ENCODE peak calls at places on chromosome 20, in eight cellular contexts. K, Z, R, N, I, V, W and B are unnamed samples.

GRCh38 chr20:16446246-16446645 is 127.0 kb downstream of the KIF16B start:
- DNase-seq in K (no peak), Z (no peak), R (no peak), N (no peak), I (no peak), V (no peak), W (no peak), B (no peak)

GRCh38 chr20:48017504-48017903 is 232.2 kb upstream of the SULF2 start:
- DNase-seq in K (no peak), Z (no peak), R (no peak), N (no peak), I (no peak), V (no peak), W (no peak), B (no peak)

GRCh38 chr20:21074605-21075336 is 31.4 kb downstream of the LINC00237 start:
- DNase-seq in K (no peak), Z (no peak), R (no peak), N (no peak), I (no peak), V (no peak), W (no peak), B (no peak)

GRCh38 chr20:19291818-19292132 is 79.3 kb downstream of the SLC24A3 start:
- DNase-seq in K (no peak), Z (no peak), R (no peak), N (no peak), I (no peak), V (no peak), W (no peak), B (no peak)

GRCh38 chr20:25061103-25061799 is 3.3 kb upstream of the ACSS1 start:
- DNase-seq in K (no peak), Z (no peak), R (no peak), N (peak; percentile 4), I (no peak), V (peak; percentile 4), W (no peak), B (no peak)

GRCh38 chr20:15098351-15098750 is 760.9 kb upstream of the FLRT3 start:
- DNase-seq in K (no peak), Z (no peak), R (no peak), N (no peak), I (no peak), V (no peak), W (no peak), B (no peak)

GRCh38 chr20:16803965-16804792 is 56.0 kb downstream of the OTOR start:
- DNase-seq in K (peak; percentile 79), Z (peak; percentile 54), R (no peak), N (no peak), I (no peak), V (peak; percentile 57), W (peak; percentile 39), B (peak; percentile 16)

GRCh38 chr20:53021934-53022333 is 49.8 kb downstream of the TSHZ2 start:
- DNase-seq in K (no peak), Z (peak; percentile 10), R (no peak), N (no peak), I (no peak), V (no peak), W (no peak), B (no peak)

GRCh38 chr20:56014998-56015397 is 9.7 kb upstream of the CBLN4 start:
- DNase-seq in K (no peak), Z (no peak), R (no peak), N (no peak), I (no peak), V (no peak), W (no peak), B (no peak)

GRCh38 chr20:25242231-25242630 is 5.7 kb upstream of the PYGB start:
- DNase-seq in K (no peak), Z (no peak), R (no peak), N (no peak), I (no peak), V (no peak), W (peak; percentile 15), B (no peak)

GRCh38 chr20:32127347-32127746 is 17.8 kb downstream of the TM9SF4 start:
- DNase-seq in K (no peak), Z (no peak), R (no peak), N (no peak), I (no peak), V (no peak), W (no peak), B (no peak)

GRCh38 chr20:21395666-21396044 is 1.7 kb downstream of the NKX2-4 start:
- DNase-seq in K (no peak), Z (no peak), R (peak; percentile 30), N (no peak), I (no peak), V (no peak), W (no peak), B (no peak)

GRCh38 chr20:62289131-62289530 is 13.7 kb upstream of the ADRM1 start:
- DNase-seq in K (no peak), Z (no peak), R (no peak), N (no peak), I (no peak), V (no peak), W (no peak), B (no peak)

GRCh38 chr20:48910360-48910781 is 11.1 kb upstream of the ARFGEF2 start:
- DNase-seq in K (no peak), Z (peak; percentile 19), R (no peak), N (no peak), I (no peak), V (no peak), W (no peak), B (no peak)

GRCh38 chr20:36408219-36408618 is 102.1 kb downstream of the DLGAP4 start:
- DNase-seq in K (peak; percentile 64), Z (peak; percentile 42), R (no peak), N (no peak), I (no peak), V (no peak), W (peak; percentile 49), B (no peak)

GRCh38 chr20:17646901-17647301 is 35.1 kb downstream of the RRBP1 start:
- DNase-seq in K (peak; percentile 84), Z (no peak), R (peak; percentile 14), N (peak; percentile 5), I (no peak), V (no peak), W (no peak), B (no peak)

GRCh38 chr20:64244281-64244805 is 11.2 kb upstream of the PCMTD2 start:
- DNase-seq in K (no peak), Z (no peak), R (no peak), N (no peak), I (no peak), V (peak; percentile 7), W (no peak), B (no peak)

GRCh38 chr20:7792131-7792869 is 148.0 kb downstream of the HAO1 start:
- DNase-seq in K (no peak), Z (peak; percentile 27), R (no peak), N (no peak), I (no peak), V (no peak), W (no peak), B (peak; percentile 8)

GRCh38 chr20:10322073-10323012 is 103.7 kb downstream of the SNAP25 start:
- DNase-seq in K (no peak), Z (no peak), R (no peak), N (no peak), I (no peak), V (no peak), W (no peak), B (no peak)

GRCh38 chr20:7859371-7859802 is 80.9 kb downstream of the HAO1 start:
- DNase-seq in K (peak; percentile 16), Z (peak; percentile 87), R (no peak), N (no peak), I (no peak), V (peak; percentile 15), W (no peak), B (peak; percentile 57)

DNA sequence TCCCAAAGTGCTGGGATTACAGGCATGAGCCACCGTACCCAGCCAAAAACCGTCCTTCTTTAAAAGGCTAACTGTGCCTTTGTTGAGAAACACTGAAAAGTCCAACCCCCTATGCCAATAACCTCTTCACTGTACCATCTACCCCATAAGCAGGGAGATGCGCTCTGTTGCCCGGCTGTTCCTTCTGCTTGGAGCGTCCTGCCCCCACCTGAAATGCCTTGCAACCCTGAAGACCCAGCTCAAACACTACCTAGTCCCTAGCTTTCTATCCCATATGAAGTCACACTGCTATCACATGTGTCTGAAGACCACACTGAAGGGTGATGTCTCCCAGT is 27.8 kb downstream of the UBE2V1 start:
- DNase-seq in K (no peak), Z (no peak), R (peak; percentile 29), N (no peak), I (no peak), V (no peak), W (no peak), B (no peak)
- H3K4me3 ChIP-seq in K (no peak overlapping the region), Z (no peak overlapping the region), R (no peak overlapping the region), N (no peak overlapping the region), I (no peak overlapping the region), V (no peak overlapping the region), W (no peak overlapping the region), B (no peak overlapping the region)

DNA sequence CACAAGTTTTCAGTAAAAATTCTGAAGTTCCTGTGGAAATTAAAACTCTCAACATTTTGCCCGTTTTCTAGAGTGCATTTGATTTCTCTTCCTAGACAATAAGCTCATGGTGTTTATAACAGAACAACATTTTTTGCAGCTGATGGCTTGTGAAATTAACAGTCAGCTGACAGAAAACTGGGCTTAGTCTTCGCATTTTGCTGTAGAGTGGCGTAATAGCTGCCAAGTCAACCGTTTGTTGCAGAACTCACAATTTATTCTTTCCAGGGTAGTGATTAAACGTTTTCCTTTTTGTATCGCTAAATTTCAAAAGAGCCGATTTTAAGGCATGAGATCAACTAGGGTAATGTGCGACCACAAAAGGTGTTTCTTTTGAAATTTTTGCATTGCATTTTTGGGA is 1.4 kb downstream of the SPO11 start:
- DNase-seq in K (no peak), Z (peak; percentile 8), R (no peak), N (no peak), I (no peak), V (no peak), W (no peak), B (no peak)
- TF ChIP-seq CTCF in K (no peak), Z (no peak), R (no peak), N (no peak), I (no peak), V (no peak), W (no peak), B (no peak)

DNA sequence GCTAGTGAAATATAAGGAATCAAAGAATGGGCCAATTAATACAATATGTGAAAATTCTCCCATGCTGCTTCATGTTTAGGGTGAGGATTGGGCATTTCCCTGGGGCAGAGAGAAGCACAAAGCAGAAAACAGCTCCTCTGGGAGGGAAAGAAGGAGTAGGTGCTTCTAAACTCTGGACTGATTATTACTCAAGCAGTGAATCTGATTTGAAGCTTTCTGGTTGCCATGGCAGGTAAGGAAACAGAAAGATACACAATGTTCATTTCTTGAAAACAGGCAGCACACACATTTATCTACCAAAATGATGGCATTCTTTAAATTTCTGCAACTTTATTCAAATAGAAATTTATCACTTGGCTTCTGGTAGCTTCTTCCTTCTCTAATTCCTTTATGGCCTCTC is 305.4 kb upstream of the CHD6 start:
- DNase-seq in K (no peak), Z (no peak), R (no peak), N (no peak), I (no peak), V (no peak), W (no peak), B (no peak)
- H3K4me3 ChIP-seq in K (no peak overlapping the region), Z (no peak overlapping the region), R (no peak overlapping the region), N (no peak overlapping the region), I (no peak overlapping the region), V (no peak overlapping the region), W (no peak overlapping the region), B (no peak overlapping the region)

GRCh38 chr20:44271915-44272663 is 25.0 kb downstream of the GDAP1L1 start:
- DNase-seq in K (peak; percentile 35), Z (no peak), R (no peak), N (no peak), I (no peak), V (no peak), W (no peak), B (no peak)
- TF ChIP-seq CTCF in K (peak; percentile 73), Z (no peak), R (no peak), N (no peak), I (no peak), V (no peak), W (no peak), B (no peak)

GRCh38 chr20:4837760-4838159 is 116.1 kb downstream of the PRND start:
- DNase-seq in K (no peak), Z (no peak), R (no peak), N (no peak), I (no peak), V (no peak), W (no peak), B (no peak)
- H3K4me3 ChIP-seq in K (no peak overlapping the region), Z (no peak overlapping the region), R (no peak overlapping the region), N (no peak overlapping the region), I (no peak overlapping the region), V (no peak overlapping the region), W (no peak overlapping the region), B (no peak overlapping the region)